ENCODE peak calls at places on chromosomes 4 and X, in five cellular contexts. C is CD8-positive, alpha-beta T cell; W is adrenal gland; I is right lobe of liver; Z is lower lobe of right lung. R is an unnamed sample.
A peak's percentile ranks its signal among the peaks of the same experiment; 100 is the strongest.

GRCh38 chr4:157128395-157128794 is 52.4 kb downstream of the GLRB start:
- DNase-seq in Z (no peak), C (no peak), I (no peak), W (peak; percentile 18), R (no peak)

GRCh38 chr4:68141852-68142251 is 12.2 kb upstream of the TMPRSS11F start:
- DNase-seq in W (no peak), I (no peak), C (no peak), Z (no peak), R (no peak)

GRCh38 chr4:75498041-75498440 is 16.2 kb downstream of the RCHY1 start:
- DNase-seq in C (no peak), W (no peak), Z (no peak), I (no peak), R (no peak)

GRCh38 chr4:153634737-153635353 is 49.2 kb upstream of the TLR2 start:
- DNase-seq in C (no peak), W (no peak), I (no peak), Z (no peak), R (no peak)

GRCh38 chr4:33340168-33340567 is 2620.0 kb downstream of the PCDH7 start:
- DNase-seq in C (no peak), I (no peak), W (no peak), Z (no peak), R (no peak)

GRCh38 chr4:168840988-168841681 is 168.9 kb downstream of the CBR4 start:
- DNase-seq in Z (no peak), C (no peak), W (no peak), I (no peak), R (no peak)

GRCh38 chr4:23888421-23889319 is 1.2 kb downstream of the PPARGC1A start:
- DNase-seq in Z (no peak), I (no peak), W (peak; percentile 60), C (no peak), R (peak; percentile 64)

GRCh38 chrX:132480581-132481203 is 8.1 kb downstream of the MBNL3 start:
- DNase-seq in Z (peak; percentile 50), I (peak; percentile 73), C (peak; percentile 25), W (peak; percentile 49), R (peak; percentile 80)

GRCh38 chr4:107916623-107917022 is 14.7 kb upstream of the CYP2U1 start:
- DNase-seq in I (no peak), W (no peak), C (no peak), Z (no peak), R (no peak)

GRCh38 chrX:8083276-8083675 is 87.8 kb downstream of the VCX2 start:
- DNase-seq in C (no peak), W (no peak), Z (no peak), I (no peak), R (no peak)

GRCh38 chr4:119785963-119786362 is 157.4 kb upstream of the PDE5A start:
- DNase-seq in I (no peak), Z (no peak), W (peak; percentile 22), C (no peak), R (no peak)

GRCh38 chr4:108738307-108738706 is 24.5 kb downstream of the ETNPPL start:
- DNase-seq in I (no peak), Z (no peak), W (no peak), C (no peak), R (no peak)

GRCh38 chr4:152926959-152927358 is 9.2 kb upstream of the FHDC1 start:
- DNase-seq in C (no peak), I (no peak), Z (no peak), W (no peak), R (no peak)

GRCh38 chr4:140928880-140929279 is 172.7 kb upstream of the TBC1D9 start:
- DNase-seq in W (no peak), Z (no peak), I (no peak), C (no peak), R (no peak)

GRCh38 chrX:68658530-68658929 is 11.1 kb downstream of the STARD8 start:
- DNase-seq in W (peak; percentile 27), C (no peak), Z (no peak), I (no peak), R (no peak)

GRCh38 chrX:413322-414201 is 26.9 kb upstream of the PPP2R3B start:
- DNase-seq in C (no peak), W (no peak), Z (no peak), I (no peak), R (no peak)

GRCh38 chrX:15853586-15854079 is 980 bp downstream of the AP1S2 start:
- DNase-seq in Z (no peak), I (no peak), C (no peak), W (no peak), R (no peak)

GRCh38 chr4:8739357-8739756 is 132.3 kb downstream of the HMX1 start:
- DNase-seq in C (no peak), Z (peak; percentile 20), W (no peak), I (no peak), R (no peak)

GRCh38 chr4:76251448-76252270 is at the start of gene FAM47E:
- DNase-seq in W (peak; percentile 83), I (peak; percentile 94), C (peak; percentile 3), Z (peak; percentile 92), R (peak; percentile 94)

GRCh38 chr4:25879091-25879584 is 16.4 kb upstream of the SEL1L3 start:
- DNase-seq in Z (no peak), I (no peak), W (no peak), C (no peak), R (no peak)
- H3K4me3 ChIP-seq in Z (no peak overlapping the region), I (no peak overlapping the region), W (no peak overlapping the region), C (no peak overlapping the region), R (no peak overlapping the region)

DNA sequence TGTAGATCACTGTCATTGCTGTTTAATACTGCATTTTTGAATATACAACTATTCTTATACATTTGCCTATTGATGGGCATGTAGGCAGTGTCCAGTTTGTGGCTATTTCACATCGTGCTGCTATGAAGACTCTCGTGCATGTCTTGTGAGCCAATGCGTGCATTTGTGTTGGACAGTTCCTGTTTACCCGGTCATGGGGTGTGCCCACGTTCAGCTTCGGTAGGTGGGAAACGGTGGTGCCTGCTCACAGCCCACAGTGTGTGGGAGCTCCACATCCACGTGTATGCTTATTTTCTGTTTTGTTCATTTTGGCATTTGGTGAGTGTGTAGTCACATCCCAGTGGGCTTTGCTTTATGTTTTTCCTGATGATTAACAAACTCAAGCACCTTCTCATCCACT is 19.7 kb upstream of the RNF212 start:
- DNase-seq in I (no peak), W (no peak), C (no peak), Z (no peak), R (no peak)
- H3K4me1 ChIP-seq in I (no peaks in the 10 kb centered on the region), W (no peaks in the 10 kb centered on the region), C (peaks cover 11% of the 10 kb centered on the region), Z (peaks cover 5% of the 10 kb centered on the region), R (no peaks in the 10 kb centered on the region)

GRCh38 chrX:130083107-130083490 is 27.2 kb downstream of the ELF4 start:
- DNase-seq in Z (no peak), I (no peak), C (no peak), W (no peak), R (no peak)
- H3K27ac ChIP-seq in Z (peak overlapping the region; percentile 31), I (no peak overlapping the region), C (no peak overlapping the region), W (no peak overlapping the region), R (peak overlapping the region; percentile 32)

GRCh38 chrX:24054182-24055042 is at the start of gene EIF2S3:
- DNase-seq in C (peak; percentile 69), W (peak; percentile 94), I (peak; percentile 93), Z (peak; percentile 91), R (peak; percentile 90)

DNA sequence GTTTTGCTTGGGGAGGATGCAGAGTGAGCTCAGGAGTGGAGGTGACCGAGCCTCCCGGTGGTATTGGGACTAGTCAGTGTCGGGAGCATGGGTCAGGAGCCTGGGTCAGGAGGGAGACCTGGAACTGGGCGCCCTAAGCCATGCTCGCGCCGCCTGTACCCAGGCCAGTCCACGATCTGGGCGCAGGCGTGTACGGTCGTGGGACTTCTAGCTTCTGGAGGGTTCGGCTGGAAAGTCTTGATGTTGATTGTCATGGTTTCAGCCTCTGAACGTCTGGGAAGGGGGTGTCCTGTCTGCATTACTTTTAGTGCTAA is 244 bp downstream of the EIF2S3 start:
- DNase-seq in I (no peak), Z (no peak), W (no peak), C (no peak), R (no peak)
- H3K4me3 ChIP-seq in I (peak overlapping the region; percentile 97), Z (peak overlapping the region; percentile 77), W (peak overlapping the region; percentile 48), C (peak overlapping the region; percentile 92), R (no peak overlapping the region)

R was measured in Peyer's patch.